ENCODE peak calls at places on chromosomes 12 and 14, in five cellular contexts. I is 8988T, B is cardiac fibroblast, N is PC-3, H is LHCN-M2. P is an unnamed sample.

GRCh38 chr14:74863274-74863673 is 12.7 kb downstream of the PROX2 start:
- DNase-seq in I (no peak), B (no peak), H (no peak), N (no peak), P (no peak)

GRCh38 chr12:62438098-62438692 is 28.4 kb upstream of the MON2 start:
- DNase-seq in H (peak; percentile 39), I (peak; percentile 18), N (peak; percentile 75), B (peak; percentile 75), P (peak; percentile 38)

GRCh38 chr14:45150386-45150890 is 14.7 kb downstream of the FANCM start:
- DNase-seq in N (no peak), B (no peak), H (no peak), I (no peak), P (no peak)

GRCh38 chr12:13135336-13136178 is 32.1 kb upstream of the GSG1 start:
- DNase-seq in H (peak; percentile 99), N (peak; percentile 97), B (peak; percentile 90), I (peak; percentile 20), P (peak; percentile 100)

GRCh38 chr12:41919526-41920305 is 225.0 kb downstream of the GXYLT1 start:
- DNase-seq in B (no peak), H (no peak), N (no peak), I (no peak), P (no peak)

GRCh38 chr12:70317781-70318180 is 48.3 kb upstream of the KCNMB4 start:
- DNase-seq in H (peak; percentile 41), I (no peak), B (no peak), N (no peak), P (no peak)

GRCh38 chr12:90959538-90960139 is 4.7 kb upstream of the CCER1 start:
- DNase-seq in N (peak; percentile 77), B (peak; percentile 76), I (no peak), H (peak; percentile 59), P (peak; percentile 74)

GRCh38 chr14:39182770-39183684 is 8.0 kb downstream of the PNN start:
- DNase-seq in H (no peak), B (no peak), I (no peak), N (peak; percentile 17), P (no peak)

GRCh38 chr12:14810953-14811483 is 3.0 kb downstream of the SMCO3 start:
- DNase-seq in I (no peak), B (peak; percentile 49), N (peak; percentile 61), H (peak; percentile 31), P (no peak)

GRCh38 chr14:20035449-20035848 is 389 bp downstream of the OR4K13 start:
- DNase-seq in H (no peak), N (no peak), I (no peak), B (no peak), P (no peak)

GRCh38 chr12:18383203-18383602 is 121.9 kb downstream of the PIK3C2G start:
- DNase-seq in N (peak; percentile 79), B (peak; percentile 88), I (no peak), H (peak; percentile 76), P (peak; percentile 84)

GRCh38 chr14:25041484-25041883 is 8.5 kb downstream of the STXBP6 start:
- DNase-seq in B (no peak), I (no peak), H (no peak), N (no peak), P (no peak)

GRCh38 chr14:75224561-75224960 is 48.1 kb upstream of the TMED10 start:
- DNase-seq in I (no peak), B (no peak), H (no peak), N (no peak), P (peak; percentile 51)

GRCh38 chr12:53224897-53225634 is 6.9 kb downstream of the RARG start:
- DNase-seq in I (no peak), H (no peak), B (no peak), N (no peak), P (peak; percentile 50)

GRCh38 chr12:88299567-88300101 is 157.5 kb downstream of the TMTC3 start:
- DNase-seq in I (no peak), B (peak; percentile 92), H (peak; percentile 98), N (peak; percentile 95), P (peak; percentile 98)

GRCh38 chr12:57760347-57760982 is 5.6 kb downstream of the MARCHF9 start:
- DNase-seq in H (no peak), I (no peak), N (no peak), B (no peak), P (no peak)

GRCh38 chr12:118984206-118984943 is 3.0 kb downstream of the SRRM4 start:
- DNase-seq in I (no peak), N (no peak), B (no peak), H (no peak), P (no peak)

GRCh38 chr14:31932675-31933074 is 144.4 kb upstream of the ARHGAP5 start:
- DNase-seq in B (no peak), H (no peak), I (no peak), N (no peak), P (no peak)

GRCh38 chr12:8057839-8058238 is 8.3 kb downstream of the C3AR1 start:
- DNase-seq in N (no peak), H (peak; percentile 67), I (no peak), B (peak; percentile 66), P (peak; percentile 57)

GRCh38 chr14:50320279-50320678 is 8.2 kb downstream of the DMAC2L start:
- DNase-seq in B (peak; percentile 60), H (peak; percentile 64), N (no peak), I (no peak), P (peak; percentile 55)

GRCh38 chr14:58055497-58055896 is 96.5 kb downstream of the ARMH4 start:
- DNase-seq in B (no peak), H (no peak), N (no peak), I (no peak), P (no peak)

GRCh38 chr14:91388551-91388975 is 29.1 kb downstream of the CCDC88C start:
- DNase-seq in I (no peak), N (no peak), H (peak; percentile 32), B (no peak), P (peak; percentile 47)

GRCh38 chr12:14701808-14702568 is 5.6 kb upstream of the GUCY2C start:
- DNase-seq in H (no peak), I (no peak), B (no peak), N (no peak), P (no peak)

GRCh38 chr12:75944905-75945412 is 86.6 kb downstream of the PHLDA1 start:
- DNase-seq in I (no peak), B (no peak), N (no peak), H (no peak), P (no peak)

GRCh38 chr14:68211421-68211820 is 391.8 kb downstream of the RAD51B start:
- DNase-seq in H (no peak), I (no peak), N (no peak), B (peak; percentile 19), P (no peak)

GRCh38 chr12:127145929-127146789 is 1120.8 kb upstream of the TMEM132C start:
- DNase-seq in I (no peak), B (peak; percentile 55), H (no peak), N (no peak), P (peak; percentile 53)

GRCh38 chr12:94039914-94040313 is 108.5 kb upstream of the PLXNC1 start:
- DNase-seq in I (no peak), N (no peak), H (no peak), B (peak; percentile 92), P (peak; percentile 56)

GRCh38 chr12:120292411-120292660 is 633 bp upstream of the RNU4-2 start:
- DNase-seq in I (no peak), N (no peak), H (no peak), B (no peak), P (no peak)

GRCh38 chr14:50067723-50068495 is 48.5 kb downstream of the VCPKMT start:
- DNase-seq in H (peak; percentile 68), N (peak; percentile 97), I (no peak), B (peak; percentile 54), P (peak; percentile 77)

GRCh38 chr12:54136844-54137580 is 51.8 kb downstream of the SMUG1 start:
- DNase-seq in H (no peak), B (no peak), N (no peak), I (no peak), P (peak; percentile 79)

GRCh38 chr14:21408152-21408551 is 24.3 kb upstream of the SUPT16H start:
- DNase-seq in N (peak; percentile 69), H (peak; percentile 86), B (peak; percentile 69), I (no peak), P (peak; percentile 14)

GRCh38 chr12:53006810-53007742 is 820 bp downstream of the EIF4B start:
- DNase-seq in I (peak; percentile 45), N (peak; percentile 72), H (peak; percentile 62), B (peak; percentile 74), P (peak; percentile 52)

GRCh38 chr12:539540-540310 is 80.0 kb downstream of the B4GALNT3 start:
- DNase-seq in I (no peak), H (no peak), N (no peak), B (no peak), P (no peak)

GRCh38 chr12:989751-990278 is 1.2 kb upstream of the ERC1 start:
- DNase-seq in H (peak; percentile 79), I (peak; percentile 30), B (peak; percentile 79), N (peak; percentile 56), P (peak; percentile 91)

GRCh38 chr12:78164154-78164553 is 333.5 kb downstream of the NAV3 start:
- DNase-seq in N (no peak), H (no peak), I (no peak), B (no peak), P (no peak)

GRCh38 chr14:69056389-69056788 is 77.3 kb upstream of the ACTN1 start:
- DNase-seq in I (no peak), N (no peak), H (no peak), B (no peak), P (peak; percentile 55)

P was measured in foreskin fibroblast.